ENCODE peak calls at places on chromosomes 5 and 9, in eight cellular contexts. Y is left colon; C is SK-MEL-5; H is ELF-1; Q is NCI-H1048; S is T-helper 2 cell; I is stimulated activated CD4-positive, alpha-beta T cell treated with anti-CD3 and anti-CD28 coated beads, TNF-alpha, amount 100 ng/mL, for 48 hours; A is CD8-positive, alpha-beta memory T cell. O is an unnamed sample.

GRCh38 chr9:114451707-114452031 is 53.6 kb downstream of the WHRN start:
- DNase-seq in S (no peak), I (no peak), A (no peak), Y (no peak), C (no peak), Q (no peak), H (no peak), O (peak)

GRCh38 chr5:50744761-50745160 is 78.3 kb downstream of the PARP8 start:
- DNase-seq in C (peak), A (peak), S (no peak), Y (no peak), H (no peak), Q (no peak), I (no peak), O (no peak)

GRCh38 chr5:160843240-160843639 is 8.8 kb downstream of the ATP10B start:
- DNase-seq in C (no peak), I (no peak), A (no peak), S (no peak), Q (no peak), H (no peak), Y (no peak), O (no peak)

GRCh38 chr9:134316444-134317160 is 9.7 kb upstream of the RXRA start:
- DNase-seq in I (no peak), H (no peak), C (no peak), Y (no peak), A (no peak), Q (no peak), S (no peak), O (no peak)

GRCh38 chr9:470795-471194 is 256.1 kb downstream of the DOCK8 start:
- DNase-seq in Y (no peak), I (no peak), Q (no peak), C (no peak), S (no peak), A (no peak), H (no peak), O (no peak)

GRCh38 chr9:73683862-73684591 is 532.4 kb downstream of the ANXA1 start:
- DNase-seq in C (peak), Y (no peak), I (no peak), H (peak), Q (no peak), S (no peak), A (no peak), O (peak)

GRCh38 chr9:83537331-83538171 is 650 bp downstream of the FRMD3 start:
- DNase-seq in Q (no peak), A (no peak), I (no peak), H (peak), S (no peak), Y (no peak), C (no peak), O (no peak)

GRCh38 chr5:129857124-129857523 is 47.1 kb upstream of the CHSY3 start:
- DNase-seq in A (no peak), Y (no peak), H (no peak), S (no peak), Q (no peak), I (no peak), C (no peak), O (no peak)

GRCh38 chr5:98214240-98215051 is 559.0 kb upstream of the RGMB start:
- DNase-seq in C (no peak), A (no peak), Q (no peak), S (no peak), I (no peak), H (no peak), Y (no peak), O (no peak)

GRCh38 chr5:88724201-88724600 is 158.8 kb downstream of the MEF2C start:
- DNase-seq in Q (no peak), Y (no peak), A (no peak), I (no peak), C (peak), S (no peak), H (no peak), O (no peak)

GRCh38 chr9:71756753-71757152 is 11.6 kb downstream of the CEMIP2 start:
- DNase-seq in S (no peak), I (no peak), H (peak), Y (no peak), C (no peak), Q (no peak), A (no peak), O (no peak)

GRCh38 chr9:134501266-134502181 is 140.1 kb upstream of the COL5A1 start:
- DNase-seq in I (no peak), S (no peak), C (no peak), Y (no peak), A (no peak), Q (no peak), H (peak), O (no peak)

GRCh38 chr5:68189613-68190012 is 25.9 kb upstream of the PIK3R1 start:
- DNase-seq in C (no peak), S (no peak), H (no peak), I (no peak), Q (no peak), Y (no peak), A (no peak), O (no peak)

GRCh38 chr9:93667627-93668026 is 91.2 kb downstream of the PHF2 start:
- DNase-seq in S (no peak), C (no peak), Y (peak), A (no peak), Q (no peak), I (no peak), H (no peak), O (peak)

GRCh38 chr9:95009459-95009858 is 283.0 kb downstream of the AOPEP start:
- DNase-seq in H (no peak), A (no peak), Y (no peak), S (no peak), I (no peak), C (no peak), Q (no peak), O (no peak)

GRCh38 chr5:65625743-65626142 is 916 bp downstream of the SHLD3 start:
- DNase-seq in C (peak), A (no peak), S (no peak), I (no peak), Y (no peak), Q (no peak), H (no peak), O (no peak)

GRCh38 chr9:69308217-69308931 is 16.6 kb upstream of the ENTREP1 start:
- DNase-seq in H (peak), Q (no peak), Y (no peak), S (no peak), I (no peak), A (no peak), C (no peak), O (no peak)

GRCh38 chr9:88922091-88922490 is 69.2 kb upstream of the S1PR3 start:
- DNase-seq in S (peak), I (peak), A (peak), C (no peak), H (peak), Y (no peak), Q (no peak), O (no peak)

GRCh38 chr9:85262333-85262732 is 479.4 kb downstream of the AGTPBP1 start:
- DNase-seq in H (no peak), A (no peak), C (peak), I (no peak), Q (no peak), Y (no peak), S (no peak), O (no peak)

GRCh38 chr5:141695627-141696180 is 13.7 kb upstream of the ARAP3 start:
- DNase-seq in A (no peak), Q (no peak), I (no peak), S (no peak), C (peak), Y (peak), H (no peak), O (no peak)

GRCh38 chr9:131276891-131277672 is 772 bp upstream of the FAM78A start:
- DNase-seq in I (no peak), Q (no peak), H (no peak), A (peak), Y (no peak), S (peak), C (no peak), O (no peak)

GRCh38 chr5:142012186-142012785 is 541 bp downstream of the GNPDA1 start:
- DNase-seq in I (peak), A (no peak), H (peak), S (peak), C (peak), Y (peak), Q (no peak), O (peak)

GRCh38 chr9:37034320-37034937 is 361 bp upstream of the PAX5 start:
- DNase-seq in H (peak), S (no peak), C (no peak), A (no peak), Q (no peak), I (no peak), Y (peak), O (peak)

GRCh38 chr5:96226941-96227552 is 206.0 kb downstream of the PCSK1 start:
- DNase-seq in S (no peak), A (no peak), Y (no peak), Q (no peak), C (no peak), I (no peak), H (no peak), O (no peak)

GRCh38 chr9:125701351-125701750 is 5.7 kb downstream of the MAPKAP1 start:
- DNase-seq in Q (no peak), A (no peak), Y (no peak), S (no peak), I (no peak), C (no peak), H (no peak), O (peak)

O was measured in H9.